ENCODE peak calls at places on chromosomes 1 and 21, in eight cellular contexts. C, B, H, W, F, P, A and Y are unnamed samples.

GRCh38 chr1:63821650-63822049 is 47.8 kb downstream of the ROR1 start:
- DNase-seq in C (no peak), B (peak; percentile 26), H (no peak), W (no peak), F (no peak), P (peak; percentile 42), A (no peak), Y (no peak)

GRCh38 chr1:151539321-151540020 is 638 bp upstream of the TUFT1 start:
- DNase-seq in C (peak; percentile 81), B (peak; percentile 81), H (peak; percentile 73), W (peak; percentile 63), F (peak; percentile 26), P (peak; percentile 97), A (peak; percentile 81), Y (peak; percentile 92)

GRCh38 chr1:36008546-36009197 is 75.2 kb upstream of the TEKT2 start:
- DNase-seq in C (peak; percentile 0), B (no peak), H (no peak), W (no peak), F (no peak), P (no peak), A (no peak), Y (no peak)

GRCh38 chr1:33244143-33244808 is 12.0 kb upstream of the ZNF362 start:
- DNase-seq in C (no peak), B (no peak), H (no peak), W (no peak), F (no peak), P (no peak), A (peak; percentile 39), Y (no peak)

GRCh38 chr1:39965051-39965450 is 10.1 kb downstream of the MFSD2A start:
- DNase-seq in C (no peak), B (no peak), H (no peak), W (no peak), F (no peak), P (no peak), A (no peak), Y (no peak)

GRCh38 chr1:166082601-166083000 is 84.2 kb downstream of the FAM78B start:
- DNase-seq in C (no peak), B (no peak), H (no peak), W (no peak), F (no peak), P (no peak), A (no peak), Y (no peak)

GRCh38 chr1:233359431-233359830 is 31.9 kb downstream of the MAP3K21 start:
- DNase-seq in C (no peak), B (no peak), H (no peak), W (no peak), F (no peak), P (peak; percentile 85), A (no peak), Y (no peak)

GRCh38 chr1:12356004-12356890 is 126.4 kb downstream of the VPS13D start:
- DNase-seq in C (no peak), B (no peak), H (no peak), W (no peak), F (no peak), P (peak; percentile 27), A (no peak), Y (no peak)

GRCh38 chr1:246800800-246801199 is 76.6 kb downstream of the SCCPDH start:
- DNase-seq in C (no peak), B (no peak), H (no peak), W (no peak), F (no peak), P (no peak), A (no peak), Y (no peak)

GRCh38 chr1:202145325-202146140 is 996 bp upstream of the ARL8A start:
- DNase-seq in C (no peak), B (no peak), H (no peak), W (no peak), F (no peak), P (no peak), A (peak; percentile 50), Y (no peak)
- H3K4me3 ChIP-seq in C (peak overlapping the region; percentile 87), B (peak overlapping the region; percentile 71), H (peak overlapping the region; percentile 97), W (peak overlapping the region; percentile 99), F (peak overlapping the region; percentile 94), P (no peak overlapping the region), A (peak overlapping the region; percentile 84), Y (peak overlapping the region; percentile 92)

GRCh38 chr1:27508139-27508665 is 18.2 kb upstream of the WASF2 start:
- DNase-seq in C (no peak), B (no peak), H (no peak), W (no peak), F (no peak), P (no peak), A (peak; percentile 70), Y (no peak)
- TF ChIP-seq CTCF in C (no peak), B (no peak), H (no peak), W (no peak), F (peak; percentile 20), P (no peak), A (peak; percentile 61), Y (no peak)

DNA sequence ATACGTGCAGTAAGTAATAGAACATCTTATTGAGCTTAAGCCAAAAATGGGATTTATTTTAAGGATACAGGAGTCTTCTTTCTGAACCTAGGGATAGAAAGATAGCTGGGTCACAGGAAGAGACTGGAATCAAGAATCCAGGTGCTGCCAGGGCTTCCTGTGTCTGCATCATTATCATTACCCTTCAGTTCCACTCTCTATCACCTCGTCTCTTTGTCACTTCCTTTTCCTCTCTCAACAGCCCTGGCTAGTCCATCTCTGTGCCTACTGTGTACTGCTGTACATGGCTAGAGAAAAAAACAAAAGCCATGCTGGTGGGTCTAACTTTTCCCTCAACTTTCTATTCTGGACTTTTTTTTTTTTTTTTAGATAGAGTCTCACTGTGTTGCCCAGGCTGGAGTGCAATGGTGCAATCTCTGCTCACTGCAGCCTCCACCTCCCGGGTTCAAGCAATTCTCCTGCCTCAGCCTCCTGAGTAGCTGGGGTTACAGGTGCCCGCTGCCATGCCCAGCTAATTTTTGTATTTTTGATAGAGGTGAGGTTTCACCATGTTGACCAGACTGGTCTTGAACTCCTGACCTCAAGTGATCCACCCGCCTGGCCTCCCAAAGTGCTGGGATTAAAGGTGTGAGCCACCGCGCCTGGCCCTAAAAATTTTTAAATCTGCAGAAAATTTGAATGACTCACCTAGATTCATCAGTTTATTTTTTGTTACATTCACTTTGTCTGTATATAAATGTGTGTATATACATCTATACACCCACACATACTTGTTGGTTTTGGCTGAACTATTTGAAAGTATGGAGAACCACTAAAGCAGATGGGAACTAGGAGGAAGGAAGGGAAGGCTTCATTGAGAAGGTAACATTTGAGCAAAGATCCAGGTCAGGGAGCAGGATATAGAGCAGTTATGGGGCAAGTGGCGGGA is 31.9 kb downstream of the UBE4B start:
- DNase-seq in C (no peak), B (no peak), H (no peak), W (no peak), F (no peak), P (no peak), A (no peak), Y (no peak)
- H3K27ac ChIP-seq in C (peak overlapping the region; percentile 83), B (no peak overlapping the region), H (peak overlapping the region; percentile 30), W (peak overlapping the region; percentile 91), F (peak overlapping the region; percentile 88), P (no peak overlapping the region), A (peak overlapping the region; percentile 5), Y (no peak overlapping the region)

DNA sequence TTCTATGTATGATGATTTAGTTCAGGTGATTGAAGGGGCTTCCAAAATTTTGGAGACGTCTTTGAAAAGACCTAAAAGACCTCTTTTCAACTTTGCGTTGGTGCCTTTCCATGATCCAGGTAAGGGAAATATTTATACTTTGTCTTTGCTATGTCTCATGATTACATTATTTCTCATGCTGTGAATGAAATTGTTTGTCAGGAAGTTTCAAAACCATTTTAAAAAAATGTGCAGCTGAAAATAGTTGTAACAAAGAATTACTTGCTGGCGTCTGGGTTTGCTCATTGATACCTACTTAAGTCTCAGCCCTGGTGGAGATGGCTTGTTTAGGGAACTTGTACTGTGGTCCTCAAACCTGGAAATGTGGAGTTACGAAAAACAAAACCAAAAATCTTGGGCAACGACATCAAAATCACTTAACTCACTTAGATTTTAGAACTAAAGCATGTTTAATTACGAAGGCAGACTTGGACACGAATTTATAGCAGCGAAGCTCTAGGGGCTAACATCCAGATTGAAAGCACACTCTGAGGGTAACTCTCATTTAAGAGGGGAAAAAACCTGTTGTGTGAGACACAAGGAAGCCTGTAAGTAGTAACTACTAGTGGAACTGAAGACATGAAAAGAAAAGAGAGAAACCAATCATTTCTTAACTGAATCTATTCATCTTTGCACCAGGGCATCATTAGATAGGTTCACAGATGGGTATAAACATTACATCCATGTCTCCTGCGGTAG is 907 bp downstream of the HMCN1 start:
- DNase-seq in C (no peak), B (no peak), H (no peak), W (no peak), F (no peak), P (no peak), A (no peak), Y (no peak)
- H3K4me3 ChIP-seq in C (peak overlapping the region; percentile 52), B (peak overlapping the region; percentile 44), H (peak overlapping the region; percentile 69), W (peak overlapping the region; percentile 66), F (peak overlapping the region; percentile 37), P (no peak overlapping the region), A (peak overlapping the region; percentile 75), Y (peak overlapping the region; percentile 45)

DNA sequence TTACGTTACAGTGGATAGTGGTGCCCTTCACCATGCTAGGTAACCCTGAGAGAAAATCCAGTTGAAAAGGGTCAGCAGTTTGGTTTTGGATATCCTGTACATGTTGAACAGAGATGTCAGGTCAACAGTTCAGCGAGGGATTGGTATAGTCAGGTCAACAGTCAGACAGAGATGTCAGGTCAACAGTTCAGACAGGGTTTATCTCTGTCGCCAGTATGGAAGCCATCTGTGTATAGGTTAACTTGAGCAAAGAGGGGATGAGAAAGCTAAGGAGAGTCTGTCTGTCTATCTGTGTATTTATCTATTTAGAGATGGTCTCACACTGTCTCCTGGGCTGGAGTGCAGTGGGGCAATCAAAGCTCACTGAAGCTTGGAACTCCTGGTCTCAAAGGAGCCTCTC is 17.7 kb downstream of the DHDDS start:
- DNase-seq in C (no peak), B (no peak), H (no peak), W (no peak), F (no peak), P (no peak), A (no peak), Y (no peak)
- TF ChIP-seq CTCF in C (no peak), B (no peak), H (no peak), W (no peak), F (no peak), P (no peak), A (no peak), Y (no peak)

DNA sequence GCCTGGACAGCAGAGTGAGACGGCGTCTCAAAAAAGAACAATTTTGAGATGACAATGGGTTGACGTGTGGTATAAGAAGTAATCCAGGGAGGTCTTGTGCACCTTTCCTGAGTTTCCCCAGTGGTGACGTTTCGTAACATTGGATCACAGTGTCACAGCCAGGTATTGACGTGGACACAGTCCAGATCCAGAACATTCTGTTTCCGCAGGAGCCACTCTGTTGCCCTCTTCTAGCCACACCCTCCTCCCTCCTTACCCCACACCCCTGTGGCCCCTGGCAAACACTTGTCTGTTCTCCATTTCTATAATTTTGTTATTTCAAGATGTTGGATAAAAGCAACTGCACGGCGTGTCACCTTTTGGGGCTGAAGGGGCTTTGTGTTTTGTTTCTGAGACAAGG is 6.5 kb upstream of the TRAPPC10 start:
- DNase-seq in C (no peak), B (no peak), H (no peak), W (no peak), F (no peak), P (no peak), A (no peak), Y (no peak)
- H3K27ac ChIP-seq in C (no peak overlapping the region), B (no peak overlapping the region), H (no peak overlapping the region), W (peak overlapping the region; percentile 66), F (no peak overlapping the region), P (peak overlapping the region; percentile 30), A (no peak overlapping the region), Y (peak overlapping the region; percentile 11)

GRCh38 chr1:41539416-41539800 is 54.9 kb upstream of the EDN2 start:
- DNase-seq in C (no peak), B (no peak), H (no peak), W (no peak), F (no peak), P (no peak), A (no peak), Y (no peak)
- H3K4me3 ChIP-seq in C (no peak overlapping the region), B (no peak overlapping the region), H (no peak overlapping the region), W (no peak overlapping the region), F (no peak overlapping the region), P (no peak overlapping the region), A (no peak overlapping the region), Y (no peak overlapping the region)

GRCh38 chr1:91830242-91831131 is 55.5 kb downstream of the TGFBR3 start:
- DNase-seq in C (no peak), B (peak; percentile 78), H (peak; percentile 32), W (peak; percentile 72), F (no peak), P (peak; percentile 82), A (no peak), Y (no peak)
- TF ChIP-seq CTCF in C (peak; percentile 54), B (no peak), H (peak; percentile 29), W (peak; percentile 65), F (no peak), P (peak; percentile 57), A (no peak), Y (no peak)